ENCODE peak calls at places on chromosomes 1 and 21, in nine cellular contexts. M, E, B, V, Z, P, D, J and W are unnamed samples.

GRCh38 chr21:44845418-44846200 is 27.7 kb upstream of the SUMO3 start:
- DNase-seq in M (no peak), Z (peak; percentile 48), V (no peak), E (peak; percentile 60), D (peak; percentile 33), B (peak; percentile 18), P (peak; percentile 81), J (peak; percentile 30), W (no peak)

GRCh38 chr1:190754769-190755168 is 277.1 kb upstream of the BRINP3 start:
- DNase-seq in M (peak; percentile 46), D (peak; percentile 60), B (peak; percentile 40), V (peak; percentile 70), J (no peak), P (no peak), E (peak; percentile 26), Z (peak; percentile 4), W (no peak)

GRCh38 chr1:21097744-21098143 is 79.0 kb downstream of the EIF4G3 start:
- DNase-seq in D (no peak), B (no peak), J (no peak), M (no peak), P (no peak), Z (no peak), V (no peak), E (no peak), W (no peak)

GRCh38 chr21:41425954-41426655 is at the start of gene MX1:
- DNase-seq in D (peak; percentile 51), B (peak; percentile 10), V (peak; percentile 14), E (peak; percentile 10), J (peak; percentile 64), M (no peak), Z (peak; percentile 81), P (peak; percentile 77), W (peak; percentile 76)

GRCh38 chr1:174239541-174239940 is 80.2 kb downstream of the RABGAP1L start:
- DNase-seq in M (no peak), P (no peak), J (no peak), V (no peak), Z (no peak), B (no peak), D (peak; percentile 5), E (no peak), W (no peak)

GRCh38 chr21:41142051-41142795 is 25.7 kb upstream of the BACE2 start:
- DNase-seq in B (peak; percentile 97), J (peak; percentile 38), D (peak; percentile 86), Z (no peak), M (peak; percentile 43), V (peak; percentile 49), P (no peak), E (peak; percentile 5), W (no peak)

GRCh38 chr1:21307663-21308062 is 17.4 kb upstream of the ECE1 start:
- DNase-seq in D (no peak), Z (no peak), B (no peak), E (no peak), M (no peak), J (no peak), P (no peak), V (no peak), W (no peak)

GRCh38 chr1:155277896-155278688 is 829 bp downstream of the HCN3 start:
- DNase-seq in B (no peak), J (peak; percentile 53), M (no peak), P (peak; percentile 48), V (peak; percentile 90), E (peak; percentile 69), Z (peak; percentile 86), D (peak; percentile 59), W (peak; percentile 64)

GRCh38 chr21:26469789-26470188 is 103.3 kb downstream of the CYYR1 start:
- DNase-seq in J (peak; percentile 49), D (peak; percentile 92), P (no peak), Z (no peak), V (peak; percentile 11), M (no peak), B (peak; percentile 74), E (no peak), W (no peak)

GRCh38 chr1:160032165-160032827 is 506 bp upstream of the PIGM start:
- DNase-seq in E (no peak), B (no peak), Z (peak; percentile 48), M (no peak), D (peak; percentile 49), V (peak; percentile 59), J (no peak), P (no peak), W (no peak)

GRCh38 chr1:183824295-183824694 is 19.4 kb downstream of the RGL1 start:
- DNase-seq in Z (no peak), B (no peak), V (no peak), D (no peak), P (no peak), J (no peak), M (no peak), E (no peak), W (no peak)

GRCh38 chr1:25583519-25584370 is 32.8 kb upstream of the MAN1C1 start:
- DNase-seq in B (no peak), E (no peak), J (no peak), V (no peak), D (no peak), P (no peak), Z (no peak), M (no peak), W (no peak)

GRCh38 chr1:87956072-87956471 is 627.4 kb downstream of the LMO4 start:
- DNase-seq in J (no peak), E (peak; percentile 81), B (peak; percentile 99), P (no peak), V (no peak), Z (no peak), M (peak; percentile 90), D (peak; percentile 97), W (no peak)

GRCh38 chr1:161486806-161487482 is 18.3 kb upstream of the FCGR2A start:
- DNase-seq in E (peak; percentile 66), V (peak; percentile 75), J (peak; percentile 69), D (peak; percentile 72), P (no peak), Z (peak; percentile 89), M (peak; percentile 30), B (peak; percentile 14), W (no peak)

GRCh38 chr21:26513212-26513611 is 59.9 kb downstream of the CYYR1 start:
- DNase-seq in J (no peak), V (no peak), P (peak; percentile 10), E (no peak), Z (no peak), D (peak; percentile 46), M (no peak), B (peak; percentile 70), W (no peak)

GRCh38 chr1:178037510-178038253 is 56.2 kb upstream of the RASAL2 start:
- DNase-seq in J (peak; percentile 44), E (peak; percentile 83), P (peak; percentile 95), D (peak; percentile 62), V (no peak), Z (no peak), B (peak; percentile 61), M (no peak), W (peak; percentile 87)

GRCh38 chr1:41740630-41741239 is 178.0 kb downstream of the HIVEP3 start:
- DNase-seq in J (no peak), P (no peak), E (no peak), M (no peak), D (peak; percentile 40), V (no peak), B (no peak), Z (no peak), W (no peak)

GRCh38 chr1:157994081-157994581 is 686 bp downstream of the KIRREL1 start:
- DNase-seq in J (no peak), P (peak; percentile 14), B (no peak), E (no peak), V (no peak), D (no peak), M (no peak), Z (no peak), W (no peak)

GRCh38 chr1:36162680-36163079 is 6.7 kb downstream of the MAP7D1 start:
- DNase-seq in V (no peak), D (no peak), B (no peak), M (no peak), E (no peak), J (no peak), P (no peak), Z (no peak), W (no peak)

GRCh38 chr1:230073371-230074035 is 6.5 kb downstream of the GALNT2 start:
- DNase-seq in J (no peak), P (no peak), D (peak; percentile 84), M (no peak), E (peak; percentile 27), V (no peak), B (peak; percentile 68), Z (no peak), W (no peak)

GRCh38 chr21:37374026-37374425 is 7.5 kb downstream of the DYRK1A start:
- DNase-seq in P (no peak), M (no peak), J (no peak), V (no peak), E (peak; percentile 49), B (peak; percentile 50), Z (no peak), D (peak; percentile 78), W (no peak)

GRCh38 chr1:227219715-227220292 is 98.5 kb downstream of the CDC42BPA start:
- DNase-seq in B (no peak), V (no peak), P (no peak), M (no peak), J (no peak), Z (no peak), E (no peak), D (no peak), W (no peak)